ENCODE peak calls at places on chromosomes 1 and 21, in nine cellular contexts. K is GM23338; N is A549; H is activated CD4-positive, alpha-beta T cell treated with anti-CD3 and anti-CD28 coated beads for 4 hours; U is NCI-H774; B is H9; X is CD4-positive, alpha-beta T cell; R is stimulated activated CD4-positive, alpha-beta T cell treated with anti-CD3 and anti-CD28 coated beads, Interleukin-4, amount 100 ng/mL, for 4 hours; O is EL. Y is an unnamed sample.

GRCh38 chr21:34011660-34012059 is 61.7 kb upstream of the MRPS6 start:
- DNase-seq in O (no peak), X (no peak), K (no peak), H (no peak), R (no peak), B (no peak), U (no peak), N (no peak), Y (no peak)

GRCh38 chr1:183911285-183911684 is 106.4 kb downstream of the RGL1 start:
- DNase-seq in K (no peak), U (no peak), B (no peak), R (no peak), X (no peak), H (no peak), O (no peak), N (no peak), Y (no peak)

GRCh38 chr1:110606784-110607662 is 865 bp upstream of the KCNA2 start:
- DNase-seq in B (peak), X (no peak), R (no peak), K (peak), O (no peak), N (no peak), U (no peak), H (peak), Y (no peak)

GRCh38 chr1:21329209-21329844 is 39.1 kb upstream of the ECE1 start:
- DNase-seq in R (no peak), H (peak), U (no peak), B (no peak), N (no peak), K (peak), O (no peak), X (peak), Y (no peak)

GRCh38 chr1:34983700-34984355 is 1.3 kb downstream of the TMEM35B start:
- DNase-seq in B (no peak), H (no peak), K (no peak), N (no peak), O (peak), R (no peak), X (no peak), U (no peak), Y (no peak)

GRCh38 chr1:229271448-229272120 is 673 bp downstream of the RAB4A start:
- DNase-seq in N (no peak), B (no peak), R (peak), H (peak), K (peak), U (peak), O (peak), X (peak), Y (peak)

GRCh38 chr1:167491586-167492408 is 26.5 kb downstream of the CD247 start:
- DNase-seq in B (no peak), H (no peak), O (no peak), U (no peak), K (peak), R (no peak), N (no peak), X (no peak), Y (no peak)

GRCh38 chr1:185215911-185216310 is 58.9 kb downstream of the SWT1 start:
- DNase-seq in U (no peak), B (no peak), X (no peak), R (no peak), N (no peak), O (peak), H (no peak), K (no peak), Y (no peak)

GRCh38 chr21:41321211-41321907 is 4.8 kb downstream of the FAM3B start:
- DNase-seq in R (no peak), O (no peak), N (no peak), K (no peak), U (peak), B (no peak), H (no peak), X (no peak), Y (no peak)

GRCh38 chr1:12798911-12799310 is 7.7 kb downstream of the PRAMEF1 start:
- DNase-seq in X (no peak), U (no peak), N (no peak), H (no peak), R (no peak), K (no peak), O (no peak), B (no peak), Y (no peak)

GRCh38 chr1:156004843-156005593 is 15.7 kb downstream of the SSR2 start:
- DNase-seq in H (peak), K (no peak), N (no peak), R (no peak), X (no peak), B (no peak), O (no peak), U (no peak), Y (peak)

GRCh38 chr1:218711884-218712674 is 366.9 kb downstream of the TGFB2 start:
- DNase-seq in U (no peak), O (peak), X (no peak), K (no peak), N (peak), H (no peak), B (no peak), R (no peak), Y (no peak)

GRCh38 chr1:241611063-241611462 is 29.1 kb downstream of the CHML start:
- DNase-seq in X (no peak), H (peak), K (peak), N (peak), O (peak), B (no peak), U (peak), R (no peak), Y (peak)

GRCh38 chr1:45954401-45954847 is 151.0 kb downstream of the MAST2 start:
- DNase-seq in X (no peak), N (peak), U (no peak), R (no peak), O (peak), H (no peak), K (no peak), B (no peak), Y (no peak)

GRCh38 chr1:219000606-219001005 is 173.1 kb upstream of the LYPLAL1 start:
- DNase-seq in K (no peak), U (no peak), N (no peak), H (no peak), O (peak), B (no peak), R (no peak), X (no peak), Y (no peak)

GRCh38 chr21:39675595-39675994 is 62.9 kb downstream of the B3GALT5 start:
- DNase-seq in B (peak), K (peak), X (no peak), H (no peak), O (no peak), R (no peak), U (no peak), N (no peak), Y (no peak)

GRCh38 chr1:206842851-206843250 is 22.6 kb upstream of the IL20 start:
- DNase-seq in R (no peak), U (no peak), X (no peak), B (no peak), H (no peak), N (no peak), K (no peak), O (no peak), Y (no peak)

GRCh38 chr1:225228871-225229303 is 199.0 kb downstream of the LBR start:
- DNase-seq in R (no peak), H (no peak), U (no peak), X (no peak), K (no peak), B (no peak), O (no peak), N (no peak), Y (no peak)

GRCh38 chr1:200368556-200368955 is 41.3 kb downstream of the ZNF281 start:
- DNase-seq in H (no peak), N (no peak), K (no peak), O (no peak), R (no peak), U (no peak), B (no peak), X (no peak), Y (no peak)

GRCh38 chr1:183632964-183633363 is 2.6 kb downstream of the ARPC5 start:
- DNase-seq in X (no peak), O (peak), N (no peak), R (no peak), U (no peak), B (no peak), K (no peak), H (no peak), Y (no peak)